ENCODE peak calls at places on chromosomes 2 and 18, in ten cellular contexts. F is kidney glomerular epithelial cell; C is activated CD4-positive, alpha-beta T cell treated with anti-CD3 and anti-CD28 coated beads for 24 hours; T is Caki2; H is A172; M is H54; U is HCEC 1CT; Z is naive thymus-derived CD8-positive, alpha-beta T cell; X is GM20000; W is keratinocyte. Y is an unnamed sample.

GRCh38 chr2:71922091-71922490 is 225.6 kb downstream of the CYP26B1 start:
- DNase-seq in C (no peak), T (no peak), H (no peak), M (no peak), F (no peak), U (no peak), Z (no peak), W (no peak), X (no peak), Y (no peak)

GRCh38 chr2:130387804-130388203 is 31.9 kb downstream of the PTPN18 start:
- DNase-seq in T (no peak), M (no peak), X (no peak), Z (no peak), C (no peak), U (no peak), F (no peak), W (no peak), H (no peak), Y (no peak)

GRCh38 chr2:38296381-38296780 is 80.7 kb downstream of the ATL2 start:
- DNase-seq in U (no peak), C (no peak), H (no peak), M (no peak), X (no peak), W (no peak), Z (no peak), F (no peak), T (peak), Y (no peak)

GRCh38 chr2:232075080-232075479 is 113.6 kb downstream of the DIS3L2 start:
- DNase-seq in U (peak), X (no peak), Z (no peak), C (no peak), M (no peak), W (no peak), T (peak), H (no peak), F (peak), Y (no peak)

GRCh38 chr18:58288922-58289797 is 245.1 kb downstream of the NEDD4L start:
- DNase-seq in F (peak), C (no peak), W (no peak), X (peak), U (peak), M (no peak), Z (no peak), H (peak), T (peak), Y (no peak)

GRCh38 chr2:17309186-17309585 is 209.1 kb downstream of the RAD51AP2 start:
- DNase-seq in H (no peak), Z (no peak), F (no peak), T (no peak), W (no peak), M (no peak), U (no peak), C (no peak), X (no peak), Y (no peak)

GRCh38 chr2:170339753-170340692 is 162.1 kb downstream of the MYO3B start:
- DNase-seq in U (no peak), X (no peak), W (no peak), C (no peak), T (no peak), M (no peak), H (no peak), Z (no peak), F (no peak), Y (no peak)

GRCh38 chr18:5527603-5528002 is 16.2 kb downstream of the EPB41L3 start:
- DNase-seq in H (no peak), Z (no peak), M (no peak), X (no peak), U (no peak), T (peak), C (no peak), W (no peak), F (peak), Y (no peak)

GRCh38 chr2:68230246-68231060 is 21.9 kb downstream of the PPP3R1 start:
- DNase-seq in X (no peak), T (no peak), W (no peak), C (no peak), Z (no peak), M (no peak), U (no peak), F (no peak), H (no peak), Y (no peak)

GRCh38 chr18:79898952-79899608 is 52.4 kb downstream of the SLC66A2 start:
- DNase-seq in U (no peak), W (no peak), C (no peak), M (no peak), T (no peak), Z (no peak), H (no peak), F (no peak), X (no peak), Y (no peak)

GRCh38 chr18:51614033-51614432 is 416.6 kb upstream of the MEX3C start:
- DNase-seq in U (no peak), X (no peak), W (peak), F (peak), Z (no peak), C (no peak), T (peak), H (peak), M (no peak), Y (no peak)

GRCh38 chr2:9952286-9952737 is 819 bp downstream of the GRHL1 start:
- DNase-seq in M (no peak), U (no peak), W (no peak), C (no peak), X (no peak), H (no peak), F (no peak), T (no peak), Z (no peak), Y (no peak)

GRCh38 chr2:46800218-46800617 is 115.4 kb downstream of the MCFD2 start:
- DNase-seq in M (no peak), U (no peak), X (no peak), F (no peak), C (no peak), W (no peak), Z (no peak), T (no peak), H (no peak), Y (no peak)

GRCh38 chr2:236712304-236712703 is 142.7 kb downstream of the ACKR3 start:
- DNase-seq in Z (no peak), M (no peak), U (no peak), H (peak), C (no peak), T (peak), W (no peak), X (no peak), F (no peak), Y (no peak)

GRCh38 chr2:178074123-178075005 is 1.8 kb upstream of the PDE11A start:
- DNase-seq in C (no peak), X (no peak), M (no peak), Z (no peak), W (no peak), T (no peak), H (peak), U (peak), F (no peak), Y (no peak)

GRCh38 chr2:197786010-197786877 is 1.1 kb upstream of the BOLL start:
- DNase-seq in U (no peak), W (no peak), F (no peak), Z (peak), X (peak), H (no peak), C (peak), M (no peak), T (no peak), Y (no peak)